ENCODE peak calls at places on chromosomes 11 and 22, in seven cellular contexts. Y, M, O, B, D, I and T are unnamed samples.

GRCh38 chr11:45815747-45816146 is 10.8 kb downstream of the SLC35C1 start:
- DNase-seq in Y (peak; percentile 62), O (no peak), B (no peak), D (no peak), M (peak; percentile 62), I (no peak), T (no peak)

GRCh38 chr11:134592391-134592990 is 180.4 kb upstream of the B3GAT1 start:
- DNase-seq in M (peak; percentile 88), O (peak; percentile 49), I (no peak), Y (peak; percentile 21), D (no peak), B (no peak), T (peak; percentile 80)

GRCh38 chr22:50599816-50600454 is 658 bp upstream of the MAPK8IP2 start:
- DNase-seq in B (no peak), I (no peak), O (no peak), M (peak; percentile 76), Y (no peak), D (no peak), T (no peak)

GRCh38 chr11:8094656-8095055 is 13.6 kb downstream of the TUB start:
- DNase-seq in D (no peak), I (no peak), Y (no peak), O (no peak), M (no peak), B (no peak), T (no peak)

GRCh38 chr11:76730887-76731286 is 52.3 kb upstream of the TSKU start:
- DNase-seq in O (no peak), M (no peak), D (no peak), Y (no peak), I (no peak), B (no peak), T (no peak)

GRCh38 chr11:23897453-23898289 is 599.2 kb upstream of the LUZP2 start:
- DNase-seq in M (no peak), Y (peak; percentile 1), B (peak; percentile 75), I (no peak), D (peak; percentile 92), O (no peak), T (no peak)

GRCh38 chr22:30614268-30614667 is 7.3 kb downstream of the TCN2 start:
- DNase-seq in I (no peak), B (no peak), D (no peak), Y (no peak), M (no peak), O (no peak), T (no peak)

GRCh38 chr11:107928767-107929507 is 689 bp downstream of the RAB39A start:
- DNase-seq in O (no peak), I (no peak), D (no peak), Y (peak; percentile 4), B (no peak), M (peak; percentile 65), T (peak; percentile 93)

GRCh38 chr11:45872513-45873356 is 12.7 kb upstream of the MAPK8IP1 start:
- DNase-seq in B (peak; percentile 86), O (peak; percentile 41), I (no peak), Y (peak; percentile 71), D (peak; percentile 93), M (peak; percentile 95), T (peak; percentile 81)

GRCh38 chr11:59614277-59615131 is 1.1 kb downstream of the OSBP start:
- DNase-seq in B (peak; percentile 9), Y (peak; percentile 10), I (no peak), M (no peak), O (no peak), D (no peak), T (no peak)

GRCh38 chr11:35141538-35141937 is 2.6 kb downstream of the CD44 start:
- DNase-seq in B (no peak), D (no peak), Y (no peak), O (no peak), I (no peak), M (no peak), T (no peak)

GRCh38 chr11:17528181-17528691 is 16.0 kb downstream of the USH1C start:
- DNase-seq in B (peak; percentile 35), Y (peak; percentile 42), O (no peak), D (no peak), I (no peak), M (peak; percentile 87), T (peak; percentile 81)

GRCh38 chr11:74462009-74462408 is 5.3 kb downstream of the KCNE3 start:
- DNase-seq in I (no peak), Y (no peak), M (peak; percentile 11), O (no peak), B (peak; percentile 61), D (no peak), T (no peak)

GRCh38 chr11:84905411-84905810 is 721.7 kb downstream of the DLG2 start:
- DNase-seq in O (no peak), Y (no peak), M (no peak), I (no peak), D (peak; percentile 78), B (peak; percentile 4), T (no peak)

GRCh38 chr11:134343646-134344045 is 11.9 kb downstream of the GLB1L2 start:
- DNase-seq in I (no peak), M (no peak), Y (no peak), B (no peak), D (no peak), O (no peak), T (no peak)

GRCh38 chr11:27296406-27296994 is 66.5 kb downstream of the CCDC34 start:
- DNase-seq in B (peak; percentile 73), O (peak; percentile 27), M (peak; percentile 80), Y (peak; percentile 72), I (no peak), D (peak; percentile 63), T (peak; percentile 81)

GRCh38 chr11:2296913-2297622 is 4.7 kb downstream of the C11orf21 start:
- DNase-seq in Y (no peak), I (no peak), D (no peak), O (no peak), B (no peak), M (no peak), T (no peak)

GRCh38 chr22:27101288-27101687 is 443.9 kb downstream of the MIAT start:
- DNase-seq in I (no peak), M (no peak), O (no peak), B (no peak), Y (no peak), D (no peak), T (no peak)

GRCh38 chr11:120324932-120325810 is at the start of gene TLCD5:
- DNase-seq in B (peak; percentile 66), Y (peak; percentile 78), O (peak; percentile 54), D (peak; percentile 61), M (peak; percentile 95), I (no peak), T (peak; percentile 81)

GRCh38 chr22:39090426-39091064 is 6.5 kb upstream of the APOBEC3H start:
- DNase-seq in D (no peak), Y (no peak), B (no peak), I (no peak), M (no peak), O (no peak), T (no peak)

GRCh38 chr11:104462346-104462745 is 298.4 kb upstream of the PDGFD start:
- DNase-seq in I (no peak), M (no peak), B (peak; percentile 88), Y (no peak), O (no peak), D (peak; percentile 64), T (no peak)

GRCh38 chr22:19880786-19881569 is 26.3 kb upstream of the GNB1L start:
- DNase-seq in B (peak; percentile 88), O (peak; percentile 41), Y (peak; percentile 94), I (no peak), D (peak; percentile 93), M (peak; percentile 99), T (no peak)
- H3K4me2 ChIP-seq in B (peak overlapping the region; percentile 84), O (peak overlapping the region; percentile 69), Y (peak overlapping the region; percentile 95), I (no peak overlapping the region), D (peak overlapping the region; percentile 82), M (peak overlapping the region; percentile 54), T (no peak overlapping the region)

GRCh38 chr11:75625970-75626691 is 42.7 kb downstream of the MAP6 start:
- DNase-seq in B (peak; percentile 90), D (peak; percentile 88), I (no peak), Y (peak; percentile 17), M (no peak), O (no peak), T (no peak)
- H3K4me2 ChIP-seq in B (peak overlapping the region; percentile 19), D (peak overlapping the region; percentile 62), I (no peak overlapping the region), Y (peak overlapping the region; percentile 9), M (no peak overlapping the region), O (no peak overlapping the region), T (no peak overlapping the region)

DNA sequence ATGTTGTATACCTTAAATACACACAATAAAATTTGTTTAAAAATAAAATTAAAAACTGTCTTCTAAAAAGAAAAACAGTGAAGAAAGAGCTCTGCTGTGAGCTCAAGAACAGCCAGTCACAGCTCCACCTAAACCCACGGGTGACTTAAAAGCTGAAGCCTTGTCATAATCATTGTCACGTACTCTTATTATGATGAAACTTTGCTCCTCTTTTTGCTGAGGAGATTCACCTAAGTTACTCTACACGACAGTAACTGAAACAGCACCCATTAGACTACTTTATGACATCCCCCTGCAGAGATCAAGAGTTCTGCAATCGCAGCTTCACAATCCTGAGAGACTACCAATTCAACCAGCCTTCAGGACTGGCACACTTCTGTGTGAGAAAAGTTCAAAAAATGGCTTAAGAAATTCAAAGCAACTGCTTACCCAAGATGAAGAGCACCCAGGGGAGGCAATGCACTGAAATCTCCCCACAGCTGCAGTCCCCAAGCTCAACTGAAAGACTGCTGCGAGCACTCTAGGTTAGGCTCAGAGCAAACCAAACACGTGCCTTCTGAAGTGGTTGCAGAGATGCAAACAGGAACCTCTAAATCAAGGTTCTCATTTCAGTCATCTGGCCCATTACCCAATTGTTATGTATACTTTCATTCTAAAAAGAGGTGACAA is at the start of gene JAML:
- DNase-seq in M (no peak), D (no peak), I (no peak), O (no peak), Y (no peak), B (no peak), T (peak; percentile 94)
- H3K4me2 ChIP-seq in M (no peak within 1 kb of the TSS), D (no peak within 1 kb of the TSS), I (no peak within 1 kb of the TSS), O (no peak within 1 kb of the TSS), Y (no peak within 1 kb of the TSS), B (no peak within 1 kb of the TSS), T (peak within 1 kb of the TSS; percentile 82)

GRCh38 chr11:130648601-130649000 is 200.2 kb downstream of the ADAMTS15 start:
- DNase-seq in I (no peak), D (no peak), M (no peak), B (no peak), O (no peak), Y (no peak), T (no peak)

GRCh38 chr11:130645164-130645859 is 196.9 kb downstream of the ADAMTS15 start:
- DNase-seq in I (no peak), D (no peak), O (no peak), B (no peak), M (no peak), Y (no peak), T (no peak)

GRCh38 chr11:130646881-130647280 is 198.4 kb downstream of the ADAMTS15 start:
- DNase-seq in I (no peak), B (no peak), O (no peak), Y (no peak), D (peak; percentile 60), M (no peak), T (no peak)

GRCh38 chr11:130649749-130650275 is 201.4 kb downstream of the ADAMTS15 start:
- DNase-seq in B (no peak), M (no peak), I (no peak), Y (no peak), O (no peak), D (no peak), T (no peak)

GRCh38 chr11:130647371-130647770 is 198.9 kb downstream of the ADAMTS15 start:
- DNase-seq in O (no peak), I (no peak), D (no peak), Y (no peak), M (no peak), B (no peak), T (no peak)
- H3K4me2 ChIP-seq in O (no peak overlapping the region), I (no peak overlapping the region), D (no peak overlapping the region), Y (no peak overlapping the region), M (no peak overlapping the region), B (no peak overlapping the region), T (no peak overlapping the region)